ENCODE peak calls at places on chromosome 11, in four cellular contexts. One of them, this sample, is unnamed.

GRCh38 chr11:58286249-58286648 is 18.2 kb upstream of the OR10W1 start:
- DNase-seq in H1: no peak
- DNase-seq in sigmoid colon: no peak
- DNase-seq in adrenal gland: no peak
- DNase-seq in this sample: no peak

GRCh38 chr11:14346303-14346702 is 12.7 kb downstream of the RRAS2 start:
- DNase-seq in H1: no peak
- DNase-seq in adrenal gland: no peak
- DNase-seq in sigmoid colon: no peak
- DNase-seq in this sample: no peak

GRCh38 chr11:73323464-73323863 is 15.4 kb downstream of the ARHGEF17 start:
- DNase-seq in sigmoid colon: peak
- DNase-seq in H1: peak
- DNase-seq in adrenal gland: peak
- DNase-seq in this sample: peak

GRCh38 chr11:100546714-100547113 is 140.4 kb upstream of the ARHGAP42 start:
- DNase-seq in adrenal gland: no peak
- DNase-seq in H1: no peak
- DNase-seq in sigmoid colon: no peak
- DNase-seq in this sample: no peak

GRCh38 chr11:57624864-57625263 is 24.8 kb downstream of the YPEL4 start:
- DNase-seq in H1: no peak
- DNase-seq in adrenal gland: no peak
- DNase-seq in sigmoid colon: no peak
- DNase-seq in this sample: no peak

GRCh38 chr11:64591257-64592233 is 525 bp downstream of the SLC22A12 start:
- DNase-seq in H1: no peak
- DNase-seq in adrenal gland: no peak
- DNase-seq in sigmoid colon: peak
- DNase-seq in this sample: no peak

GRCh38 chr11:64466115-64466718 is 107.3 kb downstream of the RPS6KA4 start:
- DNase-seq in sigmoid colon: peak
- DNase-seq in adrenal gland: no peak
- DNase-seq in H1: no peak
- DNase-seq in this sample: no peak

GRCh38 chr11:120332822-120333716 is 3.1 kb upstream of the ARHGEF12 start:
- DNase-seq in sigmoid colon: no peak
- DNase-seq in adrenal gland: no peak
- DNase-seq in H1: no peak
- DNase-seq in this sample: no peak

GRCh38 chr11:955154-956049 is 29.7 kb downstream of the AP2A2 start:
- DNase-seq in adrenal gland: no peak
- DNase-seq in H1: no peak
- DNase-seq in sigmoid colon: no peak
- DNase-seq in this sample: no peak

GRCh38 chr11:61384271-61385242 is 7.8 kb upstream of the TMEM216 start:
- DNase-seq in adrenal gland: peak
- DNase-seq in H1: peak
- DNase-seq in sigmoid colon: no peak
- DNase-seq in this sample: no peak

GRCh38 chr11:65422633-65423515 is at the start of gene NEAT1:
- DNase-seq in H1: peak
- DNase-seq in adrenal gland: peak
- DNase-seq in sigmoid colon: peak
- DNase-seq in this sample: peak

GRCh38 chr11:57277845-57278720 is 41.0 kb upstream of the APLNR start:
- DNase-seq in adrenal gland: peak
- DNase-seq in sigmoid colon: peak
- DNase-seq in H1: peak
- DNase-seq in this sample: peak

GRCh38 chr11:60867871-60868681 is 734 bp downstream of the ZP1 start:
- DNase-seq in adrenal gland: peak
- DNase-seq in sigmoid colon: peak
- DNase-seq in H1: no peak
- DNase-seq in this sample: no peak

GRCh38 chr11:76424891-76425290 is 19.9 kb upstream of the EMSY start:
- DNase-seq in H1: no peak
- DNase-seq in sigmoid colon: no peak
- DNase-seq in adrenal gland: no peak
- DNase-seq in this sample: no peak

GRCh38 chr11:69636512-69636866 is 4.5 kb upstream of the CCND1 start:
- DNase-seq in sigmoid colon: peak
- DNase-seq in adrenal gland: peak
- DNase-seq in H1: peak
- DNase-seq in this sample: peak

GRCh38 chr11:44949160-44950035 is 1.3 kb downstream of the TP53I11 start:
- DNase-seq in sigmoid colon: no peak
- DNase-seq in H1: peak
- DNase-seq in adrenal gland: no peak
- DNase-seq in this sample: no peak

GRCh38 chr11:22177186-22177585 is 15.7 kb upstream of the ANO5 start:
- DNase-seq in H1: no peak
- DNase-seq in sigmoid colon: no peak
- DNase-seq in adrenal gland: no peak
- DNase-seq in this sample: no peak

GRCh38 chr11:22169833-22170232 is 23.1 kb upstream of the ANO5 start:
- DNase-seq in sigmoid colon: no peak
- DNase-seq in H1: no peak
- DNase-seq in adrenal gland: no peak
- DNase-seq in this sample: no peak

DNA sequence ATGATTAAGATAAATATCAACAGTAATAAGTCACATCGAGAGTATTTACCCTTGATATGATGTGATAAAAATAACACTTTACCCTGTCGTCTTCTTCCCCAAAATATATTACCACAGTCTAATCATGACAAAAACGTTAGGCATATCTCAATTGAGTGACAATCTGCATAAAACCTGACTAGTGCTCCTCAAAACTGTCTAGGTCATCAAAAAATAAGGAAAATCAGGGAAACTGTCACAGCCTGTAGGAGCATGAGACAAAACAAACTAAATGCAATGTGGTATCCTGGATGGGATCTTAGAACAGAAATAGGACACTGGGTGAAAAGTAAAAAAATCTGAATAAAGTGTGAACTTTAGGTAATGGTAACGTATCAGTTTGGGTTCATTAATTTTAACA is 19.4 kb upstream of the ANO5 start:
- DNase-seq in H1: no peak
- DNase-seq in sigmoid colon: no peak
- DNase-seq in adrenal gland: no peak
- DNase-seq in this sample: no peak
- H3K27ac ChIP-seq in H1: no peak
- H3K27ac ChIP-seq in sigmoid colon: no peak
- H3K27ac ChIP-seq in adrenal gland: no peak
- H3K27ac ChIP-seq in this sample: no peak

DNA sequence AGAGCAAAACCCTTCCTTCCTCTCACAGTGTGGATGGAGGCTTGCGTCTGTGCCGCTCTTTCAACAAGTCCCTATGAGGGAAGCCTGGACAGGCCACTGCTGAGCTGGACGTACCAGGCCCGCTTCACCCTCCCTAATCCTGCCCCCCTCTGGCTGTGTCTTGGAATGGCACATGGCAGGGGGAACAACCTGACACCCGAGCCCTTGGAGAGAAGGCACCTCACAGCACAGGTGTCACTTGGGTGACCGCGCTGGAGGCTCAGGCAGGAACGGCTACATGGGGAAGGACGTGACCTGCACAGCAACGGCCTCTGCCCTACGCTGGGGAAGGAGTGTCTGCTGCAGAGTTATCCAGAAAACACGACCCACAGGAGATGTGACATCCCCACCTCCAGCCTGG is 11.0 kb downstream of the CARS1 start:
- DNase-seq in adrenal gland: no peak
- DNase-seq in sigmoid colon: no peak
- DNase-seq in H1: no peak
- DNase-seq in this sample: no peak
- TF ChIP-seq CTCF in adrenal gland: no peak
- TF ChIP-seq CTCF in sigmoid colon: no peak
- TF ChIP-seq CTCF in H1: peak
- TF ChIP-seq CTCF in this sample: no peak

GRCh38 chr11:10289765-10290420 is 4.1 kb downstream of the SBF2 start:
- DNase-seq in sigmoid colon: no peak
- DNase-seq in H1: no peak
- DNase-seq in adrenal gland: no peak
- DNase-seq in this sample: no peak
- H3K27ac ChIP-seq in sigmoid colon: no peak
- H3K27ac ChIP-seq in H1: no peak
- H3K27ac ChIP-seq in adrenal gland: no peak
- H3K27ac ChIP-seq in this sample: no peak

GRCh38 chr11:11171285-11171684 is 181.8 kb downstream of the CSNK2A3 start:
- DNase-seq in adrenal gland: no peak
- DNase-seq in sigmoid colon: peak
- DNase-seq in H1: no peak
- DNase-seq in this sample: no peak
- TF ChIP-seq CTCF in adrenal gland: no peak
- TF ChIP-seq CTCF in sigmoid colon: peak
- TF ChIP-seq CTCF in H1: no peak
- TF ChIP-seq CTCF in this sample: no peak

GRCh38 chr11:96157517-96157873 is 185.5 kb downstream of the MAML2 start:
- DNase-seq in sigmoid colon: no peak
- DNase-seq in H1: no peak
- DNase-seq in adrenal gland: no peak
- DNase-seq in this sample: no peak

GRCh38 chr11:96156379-96156722 is 186.6 kb downstream of the MAML2 start:
- DNase-seq in adrenal gland: no peak
- DNase-seq in sigmoid colon: peak
- DNase-seq in H1: no peak
- DNase-seq in this sample: no peak

GRCh38 chr11:96158126-96158525 is 184.9 kb downstream of the MAML2 start:
- DNase-seq in adrenal gland: no peak
- DNase-seq in H1: no peak
- DNase-seq in sigmoid colon: no peak
- DNase-seq in this sample: no peak

GRCh38 chr11:96154802-96155520 is 188.0 kb downstream of the MAML2 start:
- DNase-seq in sigmoid colon: no peak
- DNase-seq in adrenal gland: no peak
- DNase-seq in H1: no peak
- DNase-seq in this sample: no peak

DNA sequence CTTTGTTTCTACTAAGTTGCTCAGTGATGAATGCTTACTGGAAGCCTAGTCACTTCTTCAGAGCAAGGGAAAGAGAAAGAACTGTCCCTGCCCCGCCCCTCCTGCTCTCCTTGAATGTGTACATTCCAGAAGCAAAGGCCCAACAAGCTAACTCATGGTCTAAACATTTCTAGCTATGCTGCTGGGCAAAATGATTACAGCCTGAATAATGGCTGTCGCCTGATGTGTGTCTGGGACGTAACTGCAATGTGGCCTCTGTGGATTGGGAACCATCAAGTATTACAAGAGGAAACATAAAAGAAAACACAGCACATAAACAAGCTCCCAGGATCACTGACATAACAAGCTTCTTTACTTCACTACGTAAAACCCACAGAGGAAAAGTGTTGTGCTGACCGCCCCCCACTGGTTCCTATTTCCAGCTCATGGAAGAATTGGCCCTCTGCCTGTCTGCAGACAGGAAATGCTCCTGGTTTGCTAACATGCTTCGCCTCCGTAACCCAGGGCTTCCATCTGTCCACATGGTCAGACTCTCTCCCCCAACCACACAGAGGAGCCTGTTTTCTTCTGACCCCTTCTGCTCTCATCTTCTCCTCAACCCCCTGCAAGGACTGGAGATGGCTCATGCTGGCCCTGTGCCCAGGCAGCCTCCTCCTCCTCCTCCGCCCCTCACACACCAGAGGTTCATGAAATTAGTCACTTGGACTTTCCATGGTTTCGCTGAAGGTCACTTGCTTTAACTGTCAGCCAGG is 187.2 kb downstream of the MAML2 start:
- DNase-seq in sigmoid colon: peak
- DNase-seq in adrenal gland: peak
- DNase-seq in H1: no peak
- DNase-seq in this sample: peak
- H3K27ac ChIP-seq in sigmoid colon: peak
- H3K27ac ChIP-seq in adrenal gland: peak
- H3K27ac ChIP-seq in H1: no peak
- H3K27ac ChIP-seq in this sample: peak

GRCh38 chr11:117942255-117942654 is 13.1 kb upstream of the TMPRSS13 start:
- DNase-seq in adrenal gland: peak
- DNase-seq in sigmoid colon: no peak
- DNase-seq in H1: no peak
- DNase-seq in this sample: no peak

GRCh38 chr11:117936973-117937372 is 7.8 kb upstream of the TMPRSS13 start:
- DNase-seq in adrenal gland: no peak
- DNase-seq in sigmoid colon: no peak
- DNase-seq in H1: no peak
- DNase-seq in this sample: no peak

GRCh38 chr11:117944554-117944953 is 15.4 kb upstream of the TMPRSS13 start:
- DNase-seq in sigmoid colon: no peak
- DNase-seq in adrenal gland: no peak
- DNase-seq in H1: peak
- DNase-seq in this sample: no peak

GRCh38 chr11:117941163-117941707 is 12.0 kb upstream of the TMPRSS13 start:
- DNase-seq in H1: no peak
- DNase-seq in adrenal gland: peak
- DNase-seq in sigmoid colon: no peak
- DNase-seq in this sample: no peak

GRCh38 chr11:117940736-117941135 is 11.5 kb upstream of the TMPRSS13 start:
- DNase-seq in sigmoid colon: no peak
- DNase-seq in H1: peak
- DNase-seq in adrenal gland: peak
- DNase-seq in this sample: no peak
- TF ChIP-seq CTCF in sigmoid colon: no peak
- TF ChIP-seq CTCF in H1: no peak
- TF ChIP-seq CTCF in adrenal gland: no peak
- TF ChIP-seq CTCF in this sample: no peak

GRCh38 chr11:34105957-34106504 is 602 bp downstream of the NAT10 start:
- DNase-seq in sigmoid colon: no peak
- DNase-seq in adrenal gland: no peak
- DNase-seq in H1: no peak
- DNase-seq in this sample: no peak

GRCh38 chr11:34105079-34105956 is at the start of gene NAT10:
- DNase-seq in adrenal gland: peak
- DNase-seq in H1: peak
- DNase-seq in sigmoid colon: peak
- DNase-seq in this sample: peak

GRCh38 chr11:34098813-34099212 is 6.6 kb upstream of the NAT10 start:
- DNase-seq in H1: no peak
- DNase-seq in adrenal gland: no peak
- DNase-seq in sigmoid colon: no peak
- DNase-seq in this sample: no peak

DNA sequence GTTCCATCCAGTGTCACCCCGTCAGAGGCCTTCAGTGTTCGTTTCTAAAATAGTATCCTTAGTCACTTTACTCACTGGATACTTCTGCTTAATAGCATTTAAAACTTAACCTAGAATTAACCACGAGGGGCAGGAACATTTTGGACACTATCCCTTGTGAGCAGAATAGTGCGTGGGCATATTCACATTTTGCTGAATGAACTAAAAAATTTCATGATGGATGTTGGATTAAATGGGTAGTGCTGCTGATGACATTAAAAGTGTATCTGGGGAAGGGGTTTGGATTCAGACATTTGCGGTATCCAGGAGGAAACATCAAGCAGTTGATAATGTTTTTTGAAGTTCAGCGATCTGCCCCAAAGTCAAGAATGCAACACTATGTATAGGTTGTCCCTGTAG is 750 bp upstream of the NAT10 start:
- DNase-seq in sigmoid colon: no peak
- DNase-seq in H1: no peak
- DNase-seq in adrenal gland: no peak
- DNase-seq in this sample: no peak
- H3K27ac ChIP-seq in sigmoid colon: peak
- H3K27ac ChIP-seq in H1: peak
- H3K27ac ChIP-seq in adrenal gland: peak
- H3K27ac ChIP-seq in this sample: peak

GRCh38 chr11:106828976-106829375 is 189.3 kb downstream of the GUCY1A2 start:
- DNase-seq in sigmoid colon: no peak
- DNase-seq in adrenal gland: no peak
- DNase-seq in H1: no peak
- DNase-seq in this sample: no peak
- TF ChIP-seq CTCF in sigmoid colon: no peak
- TF ChIP-seq CTCF in adrenal gland: no peak
- TF ChIP-seq CTCF in H1: no peak
- TF ChIP-seq CTCF in this sample: no peak